ENCODE peak calls at places on chromosomes 1 and 21, in eight cellular contexts. One of them, this sample, is unnamed.
A peak's percentile ranks its signal among the peaks of the same experiment; 100 is the strongest.

GRCh38 chr1:30816211-30817082 is 58.9 kb upstream of the LAPTM5 start:
- DNase-seq in mesenchymal stem cell: peak; percentile 99
- DNase-seq in lower leg skin: no peak
- DNase-seq in stimulated activated CD4-positive, alpha-beta T cell treated with anti-CD3 and anti-CD28 coated beads, Interleukin-1b, Interleukin-23, amount 100 ng/mL, for 4 hours: no peak
- DNase-seq in NCI-H1092 treated with DMSO at 0.1 percent for 48 hours: peak; percentile 20
- DNase-seq in activated naive CD4-positive, alpha-beta T cell treated with anti-CD3 and anti-CD28 coated beads, Interleukin-2, amount 10 ng/mL, durations not matched to agents 7 days and 5 days: no peak
- DNase-seq in NCI-H748 treated with DMSO at 0.1 percent for 48 hours: peak; percentile 9
- DNase-seq in D341Med: no peak
- DNase-seq in this sample: peak; percentile 7

GRCh38 chr1:15123298-15123697 is 30.2 kb upstream of the TMEM51 start:
- DNase-seq in mesenchymal stem cell: no peak
- DNase-seq in lower leg skin: no peak
- DNase-seq in stimulated activated CD4-positive, alpha-beta T cell treated with anti-CD3 and anti-CD28 coated beads, Interleukin-1b, Interleukin-23, amount 100 ng/mL, for 4 hours: no peak
- DNase-seq in NCI-H1092 treated with DMSO at 0.1 percent for 48 hours: no peak
- DNase-seq in activated naive CD4-positive, alpha-beta T cell treated with anti-CD3 and anti-CD28 coated beads, Interleukin-2, amount 10 ng/mL, durations not matched to agents 7 days and 5 days: no peak
- DNase-seq in NCI-H748 treated with DMSO at 0.1 percent for 48 hours: peak; percentile 3
- DNase-seq in D341Med: no peak
- DNase-seq in this sample: no peak

GRCh38 chr21:45012661-45013270 is 61.6 kb upstream of the ADARB1 start:
- DNase-seq in mesenchymal stem cell: no peak
- DNase-seq in lower leg skin: no peak
- DNase-seq in stimulated activated CD4-positive, alpha-beta T cell treated with anti-CD3 and anti-CD28 coated beads, Interleukin-1b, Interleukin-23, amount 100 ng/mL, for 4 hours: no peak
- DNase-seq in NCI-H1092 treated with DMSO at 0.1 percent for 48 hours: no peak
- DNase-seq in activated naive CD4-positive, alpha-beta T cell treated with anti-CD3 and anti-CD28 coated beads, Interleukin-2, amount 10 ng/mL, durations not matched to agents 7 days and 5 days: no peak
- DNase-seq in NCI-H748 treated with DMSO at 0.1 percent for 48 hours: no peak
- DNase-seq in D341Med: no peak
- DNase-seq in this sample: no peak

GRCh38 chr1:11384170-11384554 is 94.8 kb upstream of the DISP3 start:
- DNase-seq in mesenchymal stem cell: no peak
- DNase-seq in lower leg skin: no peak
- DNase-seq in stimulated activated CD4-positive, alpha-beta T cell treated with anti-CD3 and anti-CD28 coated beads, Interleukin-1b, Interleukin-23, amount 100 ng/mL, for 4 hours: no peak
- DNase-seq in NCI-H1092 treated with DMSO at 0.1 percent for 48 hours: no peak
- DNase-seq in activated naive CD4-positive, alpha-beta T cell treated with anti-CD3 and anti-CD28 coated beads, Interleukin-2, amount 10 ng/mL, durations not matched to agents 7 days and 5 days: no peak
- DNase-seq in NCI-H748 treated with DMSO at 0.1 percent for 48 hours: no peak
- DNase-seq in D341Med: no peak
- DNase-seq in this sample: no peak

GRCh38 chr1:3393024-3393986 is 61.2 kb upstream of the ARHGEF16 start:
- DNase-seq in mesenchymal stem cell: peak; percentile 11
- DNase-seq in lower leg skin: no peak
- DNase-seq in stimulated activated CD4-positive, alpha-beta T cell treated with anti-CD3 and anti-CD28 coated beads, Interleukin-1b, Interleukin-23, amount 100 ng/mL, for 4 hours: no peak
- DNase-seq in NCI-H1092 treated with DMSO at 0.1 percent for 48 hours: no peak
- DNase-seq in activated naive CD4-positive, alpha-beta T cell treated with anti-CD3 and anti-CD28 coated beads, Interleukin-2, amount 10 ng/mL, durations not matched to agents 7 days and 5 days: no peak
- DNase-seq in NCI-H748 treated with DMSO at 0.1 percent for 48 hours: no peak
- DNase-seq in D341Med: no peak
- DNase-seq in this sample: no peak

GRCh38 chr1:24481098-24481497 is 21.5 kb upstream of the RCAN3 start:
- DNase-seq in mesenchymal stem cell: no peak
- DNase-seq in lower leg skin: no peak
- DNase-seq in stimulated activated CD4-positive, alpha-beta T cell treated with anti-CD3 and anti-CD28 coated beads, Interleukin-1b, Interleukin-23, amount 100 ng/mL, for 4 hours: peak; percentile 43
- DNase-seq in NCI-H1092 treated with DMSO at 0.1 percent for 48 hours: no peak
- DNase-seq in activated naive CD4-positive, alpha-beta T cell treated with anti-CD3 and anti-CD28 coated beads, Interleukin-2, amount 10 ng/mL, durations not matched to agents 7 days and 5 days: peak; percentile 82
- DNase-seq in NCI-H748 treated with DMSO at 0.1 percent for 48 hours: no peak
- DNase-seq in D341Med: no peak
- DNase-seq in this sample: no peak

GRCh38 chr1:86052948-86053698 is 103.4 kb downstream of the COL24A1 start:
- DNase-seq in mesenchymal stem cell: no peak
- DNase-seq in lower leg skin: no peak
- DNase-seq in stimulated activated CD4-positive, alpha-beta T cell treated with anti-CD3 and anti-CD28 coated beads, Interleukin-1b, Interleukin-23, amount 100 ng/mL, for 4 hours: no peak
- DNase-seq in NCI-H1092 treated with DMSO at 0.1 percent for 48 hours: no peak
- DNase-seq in activated naive CD4-positive, alpha-beta T cell treated with anti-CD3 and anti-CD28 coated beads, Interleukin-2, amount 10 ng/mL, durations not matched to agents 7 days and 5 days: no peak
- DNase-seq in NCI-H748 treated with DMSO at 0.1 percent for 48 hours: no peak
- DNase-seq in D341Med: no peak
- DNase-seq in this sample: no peak

GRCh38 chr21:14284439-14284838 is 68.5 kb downstream of the RBM11 start:
- DNase-seq in mesenchymal stem cell: no peak
- DNase-seq in lower leg skin: no peak
- DNase-seq in stimulated activated CD4-positive, alpha-beta T cell treated with anti-CD3 and anti-CD28 coated beads, Interleukin-1b, Interleukin-23, amount 100 ng/mL, for 4 hours: no peak
- DNase-seq in NCI-H1092 treated with DMSO at 0.1 percent for 48 hours: no peak
- DNase-seq in activated naive CD4-positive, alpha-beta T cell treated with anti-CD3 and anti-CD28 coated beads, Interleukin-2, amount 10 ng/mL, durations not matched to agents 7 days and 5 days: no peak
- DNase-seq in NCI-H748 treated with DMSO at 0.1 percent for 48 hours: no peak
- DNase-seq in D341Med: no peak
- DNase-seq in this sample: no peak

GRCh38 chr1:197521118-197521739 is 253.2 kb downstream of the CRB1 start:
- DNase-seq in mesenchymal stem cell: peak; percentile 53
- DNase-seq in lower leg skin: no peak
- DNase-seq in stimulated activated CD4-positive, alpha-beta T cell treated with anti-CD3 and anti-CD28 coated beads, Interleukin-1b, Interleukin-23, amount 100 ng/mL, for 4 hours: peak; percentile 22
- DNase-seq in NCI-H1092 treated with DMSO at 0.1 percent for 48 hours: no peak
- DNase-seq in activated naive CD4-positive, alpha-beta T cell treated with anti-CD3 and anti-CD28 coated beads, Interleukin-2, amount 10 ng/mL, durations not matched to agents 7 days and 5 days: peak; percentile 21
- DNase-seq in NCI-H748 treated with DMSO at 0.1 percent for 48 hours: no peak
- DNase-seq in D341Med: peak; percentile 47
- DNase-seq in this sample: peak; percentile 15

GRCh38 chr21:26833460-26833939 is 11.7 kb downstream of the ADAMTS1 start:
- DNase-seq in mesenchymal stem cell: peak; percentile 41
- DNase-seq in lower leg skin: no peak
- DNase-seq in stimulated activated CD4-positive, alpha-beta T cell treated with anti-CD3 and anti-CD28 coated beads, Interleukin-1b, Interleukin-23, amount 100 ng/mL, for 4 hours: no peak
- DNase-seq in NCI-H1092 treated with DMSO at 0.1 percent for 48 hours: no peak
- DNase-seq in activated naive CD4-positive, alpha-beta T cell treated with anti-CD3 and anti-CD28 coated beads, Interleukin-2, amount 10 ng/mL, durations not matched to agents 7 days and 5 days: no peak
- DNase-seq in NCI-H748 treated with DMSO at 0.1 percent for 48 hours: no peak
- DNase-seq in D341Med: no peak
- DNase-seq in this sample: no peak

GRCh38 chr1:181485276-181486097 is 2.2 kb downstream of the CACNA1E start:
- DNase-seq in mesenchymal stem cell: no peak
- DNase-seq in lower leg skin: no peak
- DNase-seq in stimulated activated CD4-positive, alpha-beta T cell treated with anti-CD3 and anti-CD28 coated beads, Interleukin-1b, Interleukin-23, amount 100 ng/mL, for 4 hours: no peak
- DNase-seq in NCI-H1092 treated with DMSO at 0.1 percent for 48 hours: peak; percentile 90
- DNase-seq in activated naive CD4-positive, alpha-beta T cell treated with anti-CD3 and anti-CD28 coated beads, Interleukin-2, amount 10 ng/mL, durations not matched to agents 7 days and 5 days: peak; percentile 49
- DNase-seq in NCI-H748 treated with DMSO at 0.1 percent for 48 hours: peak; percentile 30
- DNase-seq in D341Med: no peak
- DNase-seq in this sample: peak; percentile 22

GRCh38 chr1:226814751-226815496 is 55.5 kb upstream of the PSEN2 start:
- DNase-seq in mesenchymal stem cell: peak; percentile 96
- DNase-seq in lower leg skin: peak; percentile 83
- DNase-seq in stimulated activated CD4-positive, alpha-beta T cell treated with anti-CD3 and anti-CD28 coated beads, Interleukin-1b, Interleukin-23, amount 100 ng/mL, for 4 hours: no peak
- DNase-seq in NCI-H1092 treated with DMSO at 0.1 percent for 48 hours: peak; percentile 56
- DNase-seq in activated naive CD4-positive, alpha-beta T cell treated with anti-CD3 and anti-CD28 coated beads, Interleukin-2, amount 10 ng/mL, durations not matched to agents 7 days and 5 days: no peak
- DNase-seq in NCI-H748 treated with DMSO at 0.1 percent for 48 hours: peak; percentile 30
- DNase-seq in D341Med: no peak
- DNase-seq in this sample: no peak

This sample was measured in NCI-H1930.